ENCODE peak calls at places on chromosomes 7 and 10, in seven cellular contexts. One of them, this sample, is unnamed. For H3K27me3, the result is how much of the 10 kb centered on the place peaks cover.

GRCh38 chr7:127973797-127974196 is 57.4 kb downstream of the LRRC4 start:
- DNase-seq in hepatocyte: no peak
- DNase-seq in CD8-positive, alpha-beta T cell: no peak
- DNase-seq in K562: no peak
- DNase-seq in H7: no peak
- DNase-seq in tibial nerve: no peak
- DNase-seq in CD8-positive, alpha-beta memory T cell: no peak
- DNase-seq in this sample: no peak

GRCh38 chr7:153503093-153503492 is 549.1 kb upstream of the DPP6 start:
- DNase-seq in K562: no peak
- DNase-seq in CD8-positive, alpha-beta T cell: no peak
- DNase-seq in H7: no peak
- DNase-seq in tibial nerve: no peak
- DNase-seq in hepatocyte: no peak
- DNase-seq in CD8-positive, alpha-beta memory T cell: no peak
- DNase-seq in this sample: no peak

GRCh38 chr7:18693826-18694225 is 198.3 kb downstream of the HDAC9 start:
- DNase-seq in tibial nerve: no peak
- DNase-seq in hepatocyte: no peak
- DNase-seq in K562: no peak
- DNase-seq in H7: no peak
- DNase-seq in CD8-positive, alpha-beta T cell: no peak
- DNase-seq in CD8-positive, alpha-beta memory T cell: no peak
- DNase-seq in this sample: no peak

GRCh38 chr10:74177140-74177677 is 26.2 kb downstream of the ADK start:
- DNase-seq in hepatocyte: peak
- DNase-seq in CD8-positive, alpha-beta T cell: no peak
- DNase-seq in CD8-positive, alpha-beta memory T cell: no peak
- DNase-seq in H7: no peak
- DNase-seq in tibial nerve: peak
- DNase-seq in K562: peak
- DNase-seq in this sample: no peak

GRCh38 chr7:70570961-70571360 is 561.0 kb upstream of the GALNT17 start:
- DNase-seq in K562: no peak
- DNase-seq in hepatocyte: no peak
- DNase-seq in H7: no peak
- DNase-seq in tibial nerve: no peak
- DNase-seq in CD8-positive, alpha-beta memory T cell: no peak
- DNase-seq in CD8-positive, alpha-beta T cell: no peak
- DNase-seq in this sample: no peak

GRCh38 chr7:92621026-92621540 is 30.9 kb upstream of the FAM133B start:
- DNase-seq in hepatocyte: peak
- DNase-seq in CD8-positive, alpha-beta T cell: peak
- DNase-seq in tibial nerve: peak
- DNase-seq in CD8-positive, alpha-beta memory T cell: peak
- DNase-seq in K562: peak
- DNase-seq in H7: peak
- DNase-seq in this sample: no peak

GRCh38 chr7:6437251-6437650 is 10.5 kb downstream of the DAGLB start:
- DNase-seq in hepatocyte: no peak
- DNase-seq in H7: no peak
- DNase-seq in K562: no peak
- DNase-seq in tibial nerve: no peak
- DNase-seq in CD8-positive, alpha-beta T cell: no peak
- DNase-seq in CD8-positive, alpha-beta memory T cell: no peak
- DNase-seq in this sample: no peak

GRCh38 chr7:121618182-121618581 is 222.1 kb upstream of the FAM3C start:
- DNase-seq in CD8-positive, alpha-beta T cell: no peak
- DNase-seq in CD8-positive, alpha-beta memory T cell: no peak
- DNase-seq in tibial nerve: no peak
- DNase-seq in K562: no peak
- DNase-seq in H7: no peak
- DNase-seq in hepatocyte: no peak
- DNase-seq in this sample: no peak

GRCh38 chr7:30134011-30134410 is 775 bp upstream of the MTURN start:
- DNase-seq in CD8-positive, alpha-beta memory T cell: no peak
- DNase-seq in tibial nerve: no peak
- DNase-seq in hepatocyte: no peak
- DNase-seq in H7: no peak
- DNase-seq in K562: no peak
- DNase-seq in CD8-positive, alpha-beta T cell: no peak
- DNase-seq in this sample: no peak

GRCh38 chr7:151431281-151431767 is 8.6 kb downstream of the CRYGN start:
- DNase-seq in hepatocyte: no peak
- DNase-seq in CD8-positive, alpha-beta memory T cell: no peak
- DNase-seq in K562: no peak
- DNase-seq in H7: peak
- DNase-seq in tibial nerve: no peak
- DNase-seq in CD8-positive, alpha-beta T cell: no peak
- DNase-seq in this sample: no peak

GRCh38 chr7:139043823-139044812 is 8.3 kb upstream of the ZC3HAV1L start:
- DNase-seq in K562: peak
- DNase-seq in hepatocyte: no peak
- DNase-seq in H7: no peak
- DNase-seq in tibial nerve: no peak
- DNase-seq in CD8-positive, alpha-beta T cell: peak
- DNase-seq in CD8-positive, alpha-beta memory T cell: peak
- DNase-seq in this sample: no peak

GRCh38 chr10:49599546-49599945 is 10.6 kb upstream of the SLC18A3 start:
- DNase-seq in CD8-positive, alpha-beta memory T cell: no peak
- DNase-seq in tibial nerve: no peak
- DNase-seq in H7: peak
- DNase-seq in hepatocyte: no peak
- DNase-seq in CD8-positive, alpha-beta T cell: no peak
- DNase-seq in K562: no peak
- DNase-seq in this sample: no peak

GRCh38 chr10:117662790-117663540 is 120.4 kb downstream of the EMX2 start:
- DNase-seq in tibial nerve: no peak
- DNase-seq in hepatocyte: no peak
- DNase-seq in H7: no peak
- DNase-seq in K562: no peak
- DNase-seq in CD8-positive, alpha-beta T cell: no peak
- DNase-seq in CD8-positive, alpha-beta memory T cell: no peak
- DNase-seq in this sample: no peak

GRCh38 chr7:2474813-2475677 is 1.2 kb downstream of the GRIFIN start:
- DNase-seq in CD8-positive, alpha-beta memory T cell: no peak
- DNase-seq in H7: peak
- DNase-seq in K562: peak
- DNase-seq in hepatocyte: peak
- DNase-seq in CD8-positive, alpha-beta T cell: no peak
- DNase-seq in tibial nerve: no peak
- DNase-seq in this sample: no peak

GRCh38 chr7:34747842-34748241 is 89.8 kb downstream of the NPSR1 start:
- DNase-seq in K562: no peak
- DNase-seq in H7: no peak
- DNase-seq in CD8-positive, alpha-beta T cell: no peak
- DNase-seq in tibial nerve: no peak
- DNase-seq in CD8-positive, alpha-beta memory T cell: no peak
- DNase-seq in hepatocyte: peak
- DNase-seq in this sample: no peak

GRCh38 chr7:99994819-99995218 is 19.0 kb upstream of the AZGP1 start:
- DNase-seq in hepatocyte: no peak
- DNase-seq in tibial nerve: no peak
- DNase-seq in CD8-positive, alpha-beta T cell: no peak
- DNase-seq in H7: no peak
- DNase-seq in K562: no peak
- DNase-seq in CD8-positive, alpha-beta memory T cell: no peak
- DNase-seq in this sample: no peak

GRCh38 chr10:90461437-90462155 is 396.2 kb downstream of the HTR7 start:
- DNase-seq in hepatocyte: no peak
- DNase-seq in K562: no peak
- DNase-seq in CD8-positive, alpha-beta memory T cell: no peak
- DNase-seq in CD8-positive, alpha-beta T cell: no peak
- DNase-seq in tibial nerve: no peak
- DNase-seq in H7: no peak
- DNase-seq in this sample: no peak

GRCh38 chr7:44213872-44214595 is 13.3 kb downstream of the YKT6 start:
- DNase-seq in H7: peak
- DNase-seq in CD8-positive, alpha-beta T cell: no peak
- DNase-seq in K562: peak
- DNase-seq in tibial nerve: no peak
- DNase-seq in CD8-positive, alpha-beta memory T cell: no peak
- DNase-seq in hepatocyte: peak
- DNase-seq in this sample: peak

GRCh38 chr10:59465089-59465488 is 102.7 kb upstream of the FAM13C start:
- DNase-seq in CD8-positive, alpha-beta memory T cell: no peak
- DNase-seq in tibial nerve: no peak
- DNase-seq in hepatocyte: peak
- DNase-seq in K562: no peak
- DNase-seq in H7: peak
- DNase-seq in CD8-positive, alpha-beta T cell: no peak
- DNase-seq in this sample: no peak

GRCh38 chr10:44803820-44804219 is 107.3 kb upstream of the TMEM72 start:
- DNase-seq in CD8-positive, alpha-beta memory T cell: no peak
- DNase-seq in K562: no peak
- DNase-seq in CD8-positive, alpha-beta T cell: no peak
- DNase-seq in H7: no peak
- DNase-seq in hepatocyte: no peak
- DNase-seq in tibial nerve: no peak
- DNase-seq in this sample: no peak

GRCh38 chr10:31099101-31099500 is 67.4 kb upstream of the ZNF438 start:
- DNase-seq in tibial nerve: no peak
- DNase-seq in CD8-positive, alpha-beta T cell: no peak
- DNase-seq in hepatocyte: no peak
- DNase-seq in K562: no peak
- DNase-seq in H7: no peak
- DNase-seq in CD8-positive, alpha-beta memory T cell: no peak
- DNase-seq in this sample: no peak

GRCh38 chr10:1270906-1271305 is 214.7 kb downstream of the WDR37 start:
- DNase-seq in CD8-positive, alpha-beta T cell: no peak
- DNase-seq in CD8-positive, alpha-beta memory T cell: no peak
- DNase-seq in tibial nerve: no peak
- DNase-seq in hepatocyte: no peak
- DNase-seq in K562: no peak
- DNase-seq in H7: no peak
- DNase-seq in this sample: no peak

DNA sequence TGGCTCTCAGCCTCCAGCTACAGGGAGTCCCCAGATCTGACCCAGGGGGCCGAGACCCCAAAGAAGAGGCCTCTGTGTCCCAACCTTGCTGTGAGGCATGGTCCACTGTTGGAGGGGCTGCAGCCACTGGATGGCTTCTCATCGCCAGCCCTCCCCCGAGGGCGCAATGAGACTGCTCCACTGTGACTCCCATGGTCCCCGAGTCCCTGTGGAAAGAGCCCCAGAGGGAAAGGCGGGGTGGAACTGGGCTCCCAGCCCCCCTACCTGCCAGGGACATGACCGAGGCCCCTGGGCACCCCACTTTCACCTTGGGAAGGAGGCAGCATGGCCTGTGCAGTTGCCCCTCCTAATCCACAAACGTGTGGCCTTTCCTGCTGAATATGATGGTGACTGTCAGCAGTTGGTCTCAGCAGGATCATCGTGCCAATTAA is 33.5 kb upstream of the RET start:
- DNase-seq in CD8-positive, alpha-beta T cell: no peak
- DNase-seq in K562: no peak
- DNase-seq in H7: peak
- DNase-seq in hepatocyte: no peak
- DNase-seq in CD8-positive, alpha-beta memory T cell: no peak
- DNase-seq in tibial nerve: no peak
- DNase-seq in this sample: no peak
- H3K4me3 ChIP-seq in CD8-positive, alpha-beta T cell: no peak
- H3K4me3 ChIP-seq in K562: no peak
- H3K4me3 ChIP-seq in H7: no peak
- H3K4me3 ChIP-seq in hepatocyte: no peak
- H3K4me3 ChIP-seq in CD8-positive, alpha-beta memory T cell: no peak
- H3K4me3 ChIP-seq in tibial nerve: no peak
- H3K4me3 ChIP-seq in this sample: no peak

GRCh38 chr7:130345106-130345505 is 490 bp downstream of the CPA5 start:
- DNase-seq in K562: no peak
- DNase-seq in H7: no peak
- DNase-seq in tibial nerve: no peak
- DNase-seq in CD8-positive, alpha-beta T cell: no peak
- DNase-seq in CD8-positive, alpha-beta memory T cell: no peak
- DNase-seq in hepatocyte: no peak
- DNase-seq in this sample: no peak

GRCh38 chr7:130344248-130344866 is at the start of gene CPA5:
- DNase-seq in K562: no peak
- DNase-seq in H7: no peak
- DNase-seq in CD8-positive, alpha-beta T cell: no peak
- DNase-seq in tibial nerve: no peak
- DNase-seq in hepatocyte: no peak
- DNase-seq in CD8-positive, alpha-beta memory T cell: no peak
- DNase-seq in this sample: no peak

GRCh38 chr7:130346941-130347340 is 2.3 kb downstream of the CPA5 start:
- DNase-seq in H7: no peak
- DNase-seq in hepatocyte: no peak
- DNase-seq in CD8-positive, alpha-beta memory T cell: no peak
- DNase-seq in K562: no peak
- DNase-seq in CD8-positive, alpha-beta T cell: no peak
- DNase-seq in tibial nerve: no peak
- DNase-seq in this sample: no peak

GRCh38 chr7:130346339-130346905 is 1.8 kb downstream of the CPA5 start:
- DNase-seq in tibial nerve: no peak
- DNase-seq in H7: no peak
- DNase-seq in K562: no peak
- DNase-seq in CD8-positive, alpha-beta memory T cell: no peak
- DNase-seq in CD8-positive, alpha-beta T cell: no peak
- DNase-seq in hepatocyte: no peak
- DNase-seq in this sample: no peak

GRCh38 chr7:130345725-130346124 is 1.1 kb downstream of the CPA5 start:
- DNase-seq in H7: no peak
- DNase-seq in CD8-positive, alpha-beta memory T cell: no peak
- DNase-seq in CD8-positive, alpha-beta T cell: no peak
- DNase-seq in K562: no peak
- DNase-seq in tibial nerve: no peak
- DNase-seq in hepatocyte: no peak
- DNase-seq in this sample: no peak
- H3K27me3 ChIP-seq in H7: under half
- H3K27me3 ChIP-seq in CD8-positive, alpha-beta memory T cell: under half
- H3K27me3 ChIP-seq in CD8-positive, alpha-beta T cell: under half
- H3K27me3 ChIP-seq in K562: under half
- H3K27me3 ChIP-seq in tibial nerve: under half
- H3K27me3 ChIP-seq in hepatocyte: under half
- H3K27me3 ChIP-seq in this sample: under half

GRCh38 chr10:4676566-4676965 is 149.4 kb upstream of the AKR1E2 start:
- DNase-seq in tibial nerve: no peak
- DNase-seq in hepatocyte: no peak
- DNase-seq in K562: no peak
- DNase-seq in CD8-positive, alpha-beta memory T cell: no peak
- DNase-seq in H7: no peak
- DNase-seq in CD8-positive, alpha-beta T cell: no peak
- DNase-seq in this sample: no peak
- H3K4me3 ChIP-seq in tibial nerve: no peak
- H3K4me3 ChIP-seq in hepatocyte: no peak
- H3K4me3 ChIP-seq in K562: no peak
- H3K4me3 ChIP-seq in CD8-positive, alpha-beta memory T cell: no peak
- H3K4me3 ChIP-seq in H7: no peak
- H3K4me3 ChIP-seq in CD8-positive, alpha-beta T cell: no peak
- H3K4me3 ChIP-seq in this sample: no peak

GRCh38 chr7:132322981-132323380 is 253.3 kb downstream of the PLXNA4 start:
- DNase-seq in H7: no peak
- DNase-seq in CD8-positive, alpha-beta T cell: no peak
- DNase-seq in hepatocyte: no peak
- DNase-seq in tibial nerve: no peak
- DNase-seq in CD8-positive, alpha-beta memory T cell: no peak
- DNase-seq in K562: no peak
- DNase-seq in this sample: no peak
- H3K27me3 ChIP-seq in H7: under half
- H3K27me3 ChIP-seq in CD8-positive, alpha-beta T cell: under half
- H3K27me3 ChIP-seq in hepatocyte: under half
- H3K27me3 ChIP-seq in tibial nerve: under half
- H3K27me3 ChIP-seq in CD8-positive, alpha-beta memory T cell: under half
- H3K27me3 ChIP-seq in K562: under half
- H3K27me3 ChIP-seq in this sample: under half